ENCODE peak calls at places on chromosomes 3 and 15, in nine cellular contexts. One of them, this sample, is unnamed.

GRCh38 chr3:110932515-110933095 is 139.0 kb upstream of the NECTIN3 start:
- DNase-seq in NCI-H774: no peak
- DNase-seq in left ventricle myocardium superior: no peak
- DNase-seq in HFF-Myc: peak; percentile 92
- DNase-seq in psoas muscle: no peak
- DNase-seq in NCI-H460: no peak
- DNase-seq in activated CD8-positive, alpha-beta memory T cell treated with anti-CD3 and anti-CD28 coated beads, Interleukin-2, amount 50 U/mL, for 4 hours: no peak
- DNase-seq in NCI-H345: no peak
- DNase-seq in astrocyte of the cerebellum: no peak
- DNase-seq in this sample: peak; percentile 26

GRCh38 chr3:173730391-173730790 is 332.8 kb downstream of the NLGN1 start:
- DNase-seq in NCI-H774: no peak
- DNase-seq in left ventricle myocardium superior: no peak
- DNase-seq in HFF-Myc: no peak
- DNase-seq in psoas muscle: no peak
- DNase-seq in NCI-H460: no peak
- DNase-seq in activated CD8-positive, alpha-beta memory T cell treated with anti-CD3 and anti-CD28 coated beads, Interleukin-2, amount 50 U/mL, for 4 hours: no peak
- DNase-seq in NCI-H345: no peak
- DNase-seq in astrocyte of the cerebellum: no peak
- DNase-seq in this sample: no peak

GRCh38 chr3:107387555-107387954 is 10.3 kb downstream of the CCDC54 start:
- DNase-seq in NCI-H774: no peak
- DNase-seq in left ventricle myocardium superior: no peak
- DNase-seq in HFF-Myc: no peak
- DNase-seq in psoas muscle: no peak
- DNase-seq in NCI-H460: no peak
- DNase-seq in activated CD8-positive, alpha-beta memory T cell treated with anti-CD3 and anti-CD28 coated beads, Interleukin-2, amount 50 U/mL, for 4 hours: no peak
- DNase-seq in NCI-H345: no peak
- DNase-seq in astrocyte of the cerebellum: no peak
- DNase-seq in this sample: no peak

GRCh38 chr15:57153140-57153539 is 223.2 kb upstream of the CGNL1 start:
- DNase-seq in NCI-H774: no peak
- DNase-seq in left ventricle myocardium superior: no peak
- DNase-seq in HFF-Myc: no peak
- DNase-seq in psoas muscle: no peak
- DNase-seq in NCI-H460: no peak
- DNase-seq in activated CD8-positive, alpha-beta memory T cell treated with anti-CD3 and anti-CD28 coated beads, Interleukin-2, amount 50 U/mL, for 4 hours: no peak
- DNase-seq in NCI-H345: no peak
- DNase-seq in astrocyte of the cerebellum: peak; percentile 29
- DNase-seq in this sample: no peak

GRCh38 chr3:144148356-144148755 is 176.7 kb downstream of the DIPK2A start:
- DNase-seq in NCI-H774: no peak
- DNase-seq in left ventricle myocardium superior: no peak
- DNase-seq in HFF-Myc: no peak
- DNase-seq in psoas muscle: no peak
- DNase-seq in NCI-H460: no peak
- DNase-seq in activated CD8-positive, alpha-beta memory T cell treated with anti-CD3 and anti-CD28 coated beads, Interleukin-2, amount 50 U/mL, for 4 hours: no peak
- DNase-seq in NCI-H345: no peak
- DNase-seq in astrocyte of the cerebellum: no peak
- DNase-seq in this sample: no peak

GRCh38 chr3:70972855-70973254 is 610.7 kb downstream of the FOXP1 start:
- DNase-seq in NCI-H774: no peak
- DNase-seq in left ventricle myocardium superior: no peak
- DNase-seq in HFF-Myc: no peak
- DNase-seq in psoas muscle: no peak
- DNase-seq in NCI-H460: no peak
- DNase-seq in activated CD8-positive, alpha-beta memory T cell treated with anti-CD3 and anti-CD28 coated beads, Interleukin-2, amount 50 U/mL, for 4 hours: no peak
- DNase-seq in NCI-H345: no peak
- DNase-seq in astrocyte of the cerebellum: no peak
- DNase-seq in this sample: no peak

GRCh38 chr3:111903067-111903511 is 44.0 kb downstream of the PHLDB2 start:
- DNase-seq in NCI-H774: no peak
- DNase-seq in left ventricle myocardium superior: no peak
- DNase-seq in HFF-Myc: peak; percentile 33
- DNase-seq in psoas muscle: no peak
- DNase-seq in NCI-H460: no peak
- DNase-seq in activated CD8-positive, alpha-beta memory T cell treated with anti-CD3 and anti-CD28 coated beads, Interleukin-2, amount 50 U/mL, for 4 hours: no peak
- DNase-seq in NCI-H345: no peak
- DNase-seq in astrocyte of the cerebellum: peak; percentile 16
- DNase-seq in this sample: peak; percentile 63

GRCh38 chr15:82960766-82961165 is 8.2 kb upstream of the HOMER2 start:
- DNase-seq in NCI-H774: no peak
- DNase-seq in left ventricle myocardium superior: no peak
- DNase-seq in HFF-Myc: no peak
- DNase-seq in psoas muscle: no peak
- DNase-seq in NCI-H460: no peak
- DNase-seq in activated CD8-positive, alpha-beta memory T cell treated with anti-CD3 and anti-CD28 coated beads, Interleukin-2, amount 50 U/mL, for 4 hours: no peak
- DNase-seq in NCI-H345: no peak
- DNase-seq in astrocyte of the cerebellum: no peak
- DNase-seq in this sample: no peak

GRCh38 chr15:88897142-88897455 is 1.8 kb upstream of the HAPLN3 start:
- DNase-seq in NCI-H774: no peak
- DNase-seq in left ventricle myocardium superior: no peak
- DNase-seq in HFF-Myc: no peak
- DNase-seq in psoas muscle: no peak
- DNase-seq in NCI-H460: no peak
- DNase-seq in activated CD8-positive, alpha-beta memory T cell treated with anti-CD3 and anti-CD28 coated beads, Interleukin-2, amount 50 U/mL, for 4 hours: no peak
- DNase-seq in NCI-H345: no peak
- DNase-seq in astrocyte of the cerebellum: no peak
- DNase-seq in this sample: no peak

GRCh38 chr3:98612587-98612986 is 19.2 kb upstream of the CPOX start:
- DNase-seq in NCI-H774: no peak
- DNase-seq in left ventricle myocardium superior: peak; percentile 28
- DNase-seq in HFF-Myc: no peak
- DNase-seq in psoas muscle: no peak
- DNase-seq in NCI-H460: no peak
- DNase-seq in activated CD8-positive, alpha-beta memory T cell treated with anti-CD3 and anti-CD28 coated beads, Interleukin-2, amount 50 U/mL, for 4 hours: no peak
- DNase-seq in NCI-H345: no peak
- DNase-seq in astrocyte of the cerebellum: no peak
- DNase-seq in this sample: no peak

GRCh38 chr15:81336568-81336967 is 12.6 kb upstream of the STARD5 start:
- DNase-seq in NCI-H774: no peak
- DNase-seq in left ventricle myocardium superior: no peak
- DNase-seq in HFF-Myc: no peak
- DNase-seq in psoas muscle: no peak
- DNase-seq in NCI-H460: no peak
- DNase-seq in activated CD8-positive, alpha-beta memory T cell treated with anti-CD3 and anti-CD28 coated beads, Interleukin-2, amount 50 U/mL, for 4 hours: peak; percentile 41
- DNase-seq in NCI-H345: no peak
- DNase-seq in astrocyte of the cerebellum: no peak
- DNase-seq in this sample: peak; percentile 11

GRCh38 chr3:58036287-58037032 is 28.2 kb downstream of the FLNB start:
- DNase-seq in NCI-H774: no peak
- DNase-seq in left ventricle myocardium superior: no peak
- DNase-seq in HFF-Myc: no peak
- DNase-seq in psoas muscle: no peak
- DNase-seq in NCI-H460: no peak
- DNase-seq in activated CD8-positive, alpha-beta memory T cell treated with anti-CD3 and anti-CD28 coated beads, Interleukin-2, amount 50 U/mL, for 4 hours: no peak
- DNase-seq in NCI-H345: no peak
- DNase-seq in astrocyte of the cerebellum: no peak
- DNase-seq in this sample: no peak

GRCh38 chr3:39505866-39506738 is 38.6 kb downstream of the MOBP start:
- DNase-seq in NCI-H774: no peak
- DNase-seq in left ventricle myocardium superior: no peak
- DNase-seq in HFF-Myc: no peak
- DNase-seq in psoas muscle: no peak
- DNase-seq in NCI-H460: no peak
- DNase-seq in activated CD8-positive, alpha-beta memory T cell treated with anti-CD3 and anti-CD28 coated beads, Interleukin-2, amount 50 U/mL, for 4 hours: no peak
- DNase-seq in NCI-H345: no peak
- DNase-seq in astrocyte of the cerebellum: no peak
- DNase-seq in this sample: no peak

GRCh38 chr3:15331606-15332404 is 581 bp downstream of the SH3BP5 start:
- DNase-seq in NCI-H774: no peak
- DNase-seq in left ventricle myocardium superior: peak; percentile 53
- DNase-seq in HFF-Myc: no peak
- DNase-seq in psoas muscle: peak; percentile 65
- DNase-seq in NCI-H460: no peak
- DNase-seq in activated CD8-positive, alpha-beta memory T cell treated with anti-CD3 and anti-CD28 coated beads, Interleukin-2, amount 50 U/mL, for 4 hours: peak; percentile 63
- DNase-seq in NCI-H345: peak; percentile 21
- DNase-seq in astrocyte of the cerebellum: no peak
- DNase-seq in this sample: peak; percentile 16

GRCh38 chr3:197022405-197023231 is 7.0 kb downstream of the MELTF start:
- DNase-seq in NCI-H774: no peak
- DNase-seq in left ventricle myocardium superior: no peak
- DNase-seq in HFF-Myc: no peak
- DNase-seq in psoas muscle: no peak
- DNase-seq in NCI-H460: no peak
- DNase-seq in activated CD8-positive, alpha-beta memory T cell treated with anti-CD3 and anti-CD28 coated beads, Interleukin-2, amount 50 U/mL, for 4 hours: no peak
- DNase-seq in NCI-H345: peak; percentile 56
- DNase-seq in astrocyte of the cerebellum: no peak
- DNase-seq in this sample: no peak

GRCh38 chr3:134487406-134487805 is 1.5 kb downstream of the CEP63 start:
- DNase-seq in NCI-H774: no peak
- DNase-seq in left ventricle myocardium superior: no peak
- DNase-seq in HFF-Myc: no peak
- DNase-seq in psoas muscle: no peak
- DNase-seq in NCI-H460: no peak
- DNase-seq in activated CD8-positive, alpha-beta memory T cell treated with anti-CD3 and anti-CD28 coated beads, Interleukin-2, amount 50 U/mL, for 4 hours: no peak
- DNase-seq in NCI-H345: no peak
- DNase-seq in astrocyte of the cerebellum: no peak
- DNase-seq in this sample: no peak

This sample was measured in AG08395.